ENCODE peak calls at places on chromosomes 13 and 19, in ten cellular contexts. C is GDM1; Z is germinal center; R is astrocyte of the cerebellum; K is aorta; P is ELF-1; W is tibial nerve; V is globus pallidus; N is LNCaP clone FGC; F is activated naive CD4-positive, alpha-beta T cell treated with anti-CD3 and anti-CD28 coated beads, Interleukin-2, amount 50 U/mL, for 16 hours. L is an unnamed sample.

GRCh38 chr19:48556163-48556562 is 4.2 kb downstream of the SULT2B1 start:
- DNase-seq in N (no peak), W (no peak), V (no peak), F (no peak), R (no peak), C (no peak), Z (no peak), P (peak), K (no peak), L (no peak)

GRCh38 chr13:26011996-26012688 is 39.7 kb downstream of the SHISA2 start:
- DNase-seq in Z (peak), W (no peak), K (no peak), R (no peak), C (no peak), P (no peak), N (no peak), V (no peak), F (peak), L (peak)

GRCh38 chr13:38264363-38265134 is 85.1 kb upstream of the UFM1 start:
- DNase-seq in C (no peak), V (no peak), P (no peak), Z (no peak), K (no peak), N (no peak), W (no peak), R (no peak), F (no peak), L (no peak)

GRCh38 chr13:110391273-110391672 is 84.2 kb downstream of the COL4A2 start:
- DNase-seq in Z (no peak), K (no peak), P (no peak), V (no peak), C (no peak), R (no peak), W (no peak), N (no peak), F (no peak), L (no peak)

GRCh38 chr13:113387396-113387795 is 23.5 kb upstream of the GRTP1 start:
- DNase-seq in C (no peak), P (no peak), V (no peak), W (no peak), N (no peak), K (no peak), F (no peak), R (no peak), Z (no peak), L (no peak)

GRCh38 chr13:102225892-102226291 is 176.0 kb downstream of the FGF14 start:
- DNase-seq in N (no peak), F (no peak), Z (no peak), P (no peak), R (no peak), K (no peak), V (no peak), W (no peak), C (no peak), L (peak)

GRCh38 chr13:51585234-51585672 is 991 bp downstream of the WDFY2 start:
- DNase-seq in K (no peak), W (peak), F (no peak), N (no peak), V (peak), C (peak), Z (no peak), R (no peak), P (no peak), L (no peak)

GRCh38 chr19:927044-927706 is 1.3 kb downstream of the ARID3A start:
- DNase-seq in N (no peak), R (no peak), W (peak), Z (no peak), C (no peak), V (no peak), F (no peak), P (no peak), K (peak), L (peak)

GRCh38 chr19:12331211-12331941 is 2.1 kb downstream of the ZNF563 start:
- DNase-seq in K (no peak), W (no peak), F (peak), P (no peak), R (no peak), C (no peak), N (no peak), V (no peak), Z (peak), L (no peak)

GRCh38 chr13:99143904-99144303 is 56.8 kb upstream of the UBAC2 start:
- DNase-seq in K (no peak), W (no peak), C (no peak), R (no peak), Z (no peak), V (no peak), F (no peak), N (no peak), P (no peak), L (no peak)

GRCh38 chr19:56066152-56067023 is 54.7 kb downstream of the ZNF787 start:
- DNase-seq in F (peak), K (peak), C (peak), W (no peak), P (peak), R (peak), V (peak), Z (peak), N (no peak), L (peak)

GRCh38 chr13:111367340-111367739 is 46.9 kb downstream of the TEX29 start:
- DNase-seq in F (no peak), N (no peak), K (no peak), Z (no peak), V (no peak), P (no peak), C (no peak), W (peak), R (no peak), L (no peak)

GRCh38 chr19:41265376-41266153 is 1.4 kb downstream of the HNRNPUL1 start:
- DNase-seq in K (no peak), C (no peak), V (peak), R (no peak), W (no peak), Z (no peak), N (no peak), P (peak), F (peak), L (no peak)

GRCh38 chr13:84136582-84136981 is 254.3 kb upstream of the SLITRK1 start:
- DNase-seq in K (no peak), R (no peak), W (no peak), Z (no peak), F (no peak), P (no peak), V (no peak), N (no peak), C (no peak), L (no peak)

GRCh38 chr13:23741879-23742510 is 147.2 kb downstream of the MIPEP start:
- DNase-seq in K (no peak), Z (peak), F (no peak), V (no peak), C (no peak), W (no peak), N (no peak), P (peak), R (no peak), L (no peak)

GRCh38 chr19:50801107-50801506 is 10.9 kb downstream of the ACP4 start:
- DNase-seq in W (no peak), K (no peak), F (no peak), C (no peak), P (peak), N (no peak), V (no peak), R (no peak), Z (no peak), L (no peak)

GRCh38 chr13:30325668-30326067 is 18.3 kb upstream of the KATNAL1 start:
- DNase-seq in K (no peak), V (no peak), F (no peak), P (no peak), W (no peak), N (no peak), Z (no peak), C (no peak), R (no peak), L (no peak)

GRCh38 chr13:111956261-111957151 is 110.4 kb upstream of the SOX1 start:
- DNase-seq in R (no peak), N (no peak), P (no peak), F (no peak), Z (no peak), K (no peak), V (no peak), C (no peak), W (no peak), L (no peak)

GRCh38 chr13:37621811-37622361 is 23.3 kb upstream of the POSTN start:
- DNase-seq in R (peak), V (no peak), Z (no peak), K (peak), P (peak), N (no peak), C (no peak), F (no peak), W (no peak), L (no peak)

GRCh38 chr13:48265217-48265815 is 32.3 kb downstream of the ITM2B start:
- DNase-seq in W (peak), V (no peak), C (peak), P (no peak), F (no peak), K (no peak), R (no peak), N (no peak), Z (peak), L (no peak)

GRCh38 chr13:73480784-73481183 is 422.0 kb downstream of the KLF5 start:
- DNase-seq in V (no peak), N (no peak), K (no peak), F (no peak), W (no peak), R (no peak), C (no peak), P (no peak), Z (no peak), L (no peak)

GRCh38 chr13:77523834-77524728 is 11.4 kb upstream of the SCEL start:
- DNase-seq in P (no peak), V (no peak), W (no peak), R (no peak), Z (no peak), K (no peak), C (no peak), F (no peak), N (no peak), L (no peak)

GRCh38 chr19:14146789-14147216 is 10.4 kb upstream of the ASF1B start:
- DNase-seq in V (no peak), F (no peak), K (no peak), N (no peak), C (no peak), R (no peak), Z (no peak), P (no peak), W (no peak), L (no peak)

GRCh38 chr19:1269478-1270167 is 491 bp downstream of the CIRBP start:
- DNase-seq in V (peak), W (peak), K (peak), R (peak), Z (peak), C (peak), P (peak), N (peak), F (peak), L (peak)

GRCh38 chr13:25768726-25769270 is 283.0 kb downstream of the SHISA2 start:
- DNase-seq in C (no peak), R (peak), W (no peak), K (no peak), N (no peak), P (no peak), Z (no peak), F (no peak), V (no peak), L (no peak)

GRCh38 chr13:19605161-19605955 is 28.1 kb upstream of the MPHOSPH8 start:
- DNase-seq in K (no peak), Z (no peak), R (peak), P (no peak), N (no peak), F (no peak), C (no peak), V (no peak), W (no peak), L (no peak)

GRCh38 chr13:23792680-23793079 is 96.5 kb downstream of the MIPEP start:
- DNase-seq in W (no peak), C (no peak), F (no peak), N (no peak), V (no peak), P (no peak), R (no peak), K (no peak), Z (no peak), L (no peak)

GRCh38 chr19:14407889-14408640 is 11.1 kb downstream of the DDX39A start:
- DNase-seq in P (no peak), W (no peak), K (no peak), V (no peak), N (no peak), Z (no peak), F (no peak), C (no peak), R (no peak), L (no peak)

GRCh38 chr13:31794452-31794851 is 55.1 kb downstream of the RXFP2 start:
- DNase-seq in F (no peak), N (no peak), R (no peak), W (peak), Z (no peak), C (no peak), K (no peak), P (no peak), V (no peak), L (no peak)

GRCh38 chr19:30240904-30241695 is 131.1 kb upstream of the ZNF536 start:
- DNase-seq in V (no peak), C (no peak), Z (no peak), P (no peak), R (no peak), W (no peak), N (no peak), K (no peak), F (no peak), L (no peak)

GRCh38 chr13:113646376-113646775 is 11.6 kb downstream of the ATP4B start:
- DNase-seq in P (no peak), R (no peak), F (no peak), C (no peak), W (no peak), K (peak), N (no peak), Z (no peak), V (no peak), L (no peak)

GRCh38 chr13:71864981-71865857 is 1.8 kb downstream of the DACH1 start:
- DNase-seq in Z (no peak), N (no peak), W (no peak), R (no peak), V (no peak), P (peak), C (no peak), K (peak), F (no peak), L (peak)

GRCh38 chr19:10864538-10864899 is 6.8 kb upstream of the CARM1 start:
- DNase-seq in N (peak), W (peak), K (peak), V (peak), C (peak), P (peak), R (peak), F (peak), Z (peak), L (peak)

GRCh38 chr13:51923983-51924539 is 62.3 kb downstream of the CCDC70 start:
- DNase-seq in W (no peak), P (peak), Z (no peak), N (no peak), F (no peak), K (no peak), C (no peak), V (no peak), R (no peak), L (no peak)

GRCh38 chr19:49802836-49803528 is 10.1 kb downstream of the FUZ start:
- DNase-seq in F (no peak), R (no peak), C (no peak), K (no peak), N (no peak), P (no peak), W (no peak), V (no peak), Z (no peak), L (no peak)

GRCh38 chr13:50124536-50125305 is 109.5 kb downstream of the KCNRG start:
- DNase-seq in F (peak), V (no peak), R (no peak), Z (no peak), K (no peak), C (no peak), P (peak), W (peak), N (no peak), L (peak)

GRCh38 chr19:3184847-3185481 is 766 bp upstream of the NCLN start:
- DNase-seq in N (no peak), V (no peak), W (peak), P (no peak), R (peak), K (peak), Z (no peak), C (peak), F (peak), L (peak)

GRCh38 chr13:106810069-106810468 is 242.1 kb upstream of the ARGLU1 start:
- DNase-seq in Z (no peak), R (no peak), W (no peak), N (no peak), F (no peak), P (no peak), K (no peak), C (no peak), V (no peak), L (no peak)

GRCh38 chr13:28819748-28820098 is 416 bp upstream of the MTUS2 start:
- DNase-seq in N (no peak), C (no peak), F (peak), W (no peak), K (peak), P (peak), R (no peak), Z (peak), V (peak), L (peak)